ENCODE peak calls at places on chromosomes 6 and 20, in four cellular contexts. N is nephron progenitor cell; J is AG09319; L is CD8-positive, alpha-beta T cell. Z is an unnamed sample.

GRCh38 chr6:128158496-128158895 is 257.6 kb upstream of the THEMIS start:
- DNase-seq in N (no peak), J (no peak), L (no peak), Z (no peak)

GRCh38 chr20:4555188-4555893 is 166.4 kb upstream of the PRND start:
- DNase-seq in N (no peak), J (no peak), L (no peak), Z (no peak)

GRCh38 chr20:34581341-34582189 is 23.0 kb downstream of the MAP1LC3A start:
- DNase-seq in N (no peak), J (no peak), L (no peak), Z (no peak)

GRCh38 chr6:29887330-29887818 is 55.0 kb upstream of the HLA-A start:
- DNase-seq in N (no peak), J (no peak), L (peak; percentile 9), Z (no peak)

GRCh38 chr20:62917720-62918119 is 8.6 kb downstream of the DIDO1 start:
- DNase-seq in N (no peak), J (no peak), L (no peak), Z (no peak)

GRCh38 chr20:4132956-4133355 is 117.6 kb upstream of the RNF24 start:
- DNase-seq in N (no peak), J (no peak), L (no peak), Z (no peak)

GRCh38 chr6:16600701-16601100 is 160.6 kb downstream of the ATXN1 start:
- DNase-seq in N (no peak), J (no peak), L (no peak), Z (no peak)

GRCh38 chr20:58630063-58630462 is 21.0 kb upstream of the STX16 start:
- DNase-seq in N (no peak), J (no peak), L (no peak), Z (no peak)

GRCh38 chr6:26299286-26300042 is 65.5 kb upstream of the BTN3A2 start:
- DNase-seq in N (peak; percentile 41), J (no peak), L (no peak), Z (no peak)

GRCh38 chr6:109393882-109394281 is 11.6 kb upstream of the CD164 start:
- DNase-seq in N (no peak), J (no peak), L (no peak), Z (no peak)

GRCh38 chr6:2951723-2952122 is 19.6 kb downstream of the SERPINB6 start:
- DNase-seq in N (no peak), J (no peak), L (no peak), Z (no peak)

GRCh38 chr6:152727507-152727906 is 23.1 kb upstream of the VIP start:
- DNase-seq in N (no peak), J (no peak), L (no peak), Z (no peak)
- TF ChIP-seq CTCF in N (no peak), J (no peak), L (no peak), Z (no peak)

GRCh38 chr6:23414204-23414501 is 711.9 kb upstream of the NRSN1 start:
- DNase-seq in N (no peak), J (peak; percentile 89), L (no peak), Z (no peak)
- TF ChIP-seq CTCF in N (peak; percentile 7), J (peak; percentile 51), L (no peak), Z (peak; percentile 44)

GRCh38 chr20:25076201-25076600 is 5.7 kb downstream of the VSX1 start:
- DNase-seq in N (no peak), J (no peak), L (no peak), Z (no peak)

GRCh38 chr20:25078662-25079061 is 3.3 kb downstream of the VSX1 start:
- DNase-seq in N (no peak), J (no peak), L (no peak), Z (no peak)

GRCh38 chr20:25077610-25078169 is 4.3 kb downstream of the VSX1 start:
- DNase-seq in N (peak; percentile 41), J (no peak), L (no peak), Z (no peak)

GRCh38 chr20:25079171-25079570 is 2.8 kb downstream of the VSX1 start:
- DNase-seq in N (no peak), J (no peak), L (no peak), Z (no peak)

DNA sequence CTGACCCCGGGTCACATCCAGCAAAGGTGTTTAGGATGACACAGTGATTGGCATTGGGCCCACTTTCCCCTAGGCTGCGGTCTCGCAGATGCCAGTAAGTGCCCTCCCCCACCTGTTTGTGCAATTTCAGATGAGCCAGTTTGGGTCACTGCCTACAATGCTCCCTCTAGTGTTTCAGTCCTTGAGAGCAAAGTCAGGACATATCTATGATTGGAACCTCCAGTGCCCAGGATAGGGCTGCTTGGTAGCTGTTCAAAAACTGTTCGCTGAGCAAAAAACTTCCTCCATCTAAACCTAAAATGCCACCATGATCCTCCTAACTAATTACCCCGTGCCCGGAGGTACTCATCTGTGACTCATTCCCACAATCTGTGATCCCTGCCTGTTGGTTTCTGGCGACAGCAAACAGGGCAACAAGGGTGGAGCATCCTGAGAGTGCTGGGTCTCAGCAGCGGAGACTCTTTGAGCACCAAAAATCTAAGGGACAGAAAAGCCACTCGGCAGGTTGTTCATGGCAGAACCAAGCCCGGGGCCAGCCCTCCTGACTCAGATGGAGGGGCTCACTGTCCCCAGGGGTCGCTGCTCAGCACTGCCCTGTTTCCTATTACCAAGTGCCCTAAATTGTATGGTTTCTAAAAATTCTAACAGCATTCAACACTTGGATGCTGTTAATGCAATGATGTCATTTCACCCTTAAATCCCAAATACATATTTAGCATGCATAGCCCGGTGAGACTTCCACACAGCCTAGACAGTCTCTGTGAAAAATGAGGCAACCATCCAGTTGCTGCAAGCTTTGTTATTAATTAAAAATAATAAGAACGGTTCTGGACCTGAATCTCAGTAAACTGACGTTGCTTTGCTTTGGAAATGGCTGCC is 5.0 kb downstream of the VSX1 start:
- DNase-seq in N (no peak), J (no peak), L (no peak), Z (no peak)
- TF ChIP-seq CTCF in N (no peak), J (peak; percentile 13), L (no peak), Z (peak; percentile 24)

DNA sequence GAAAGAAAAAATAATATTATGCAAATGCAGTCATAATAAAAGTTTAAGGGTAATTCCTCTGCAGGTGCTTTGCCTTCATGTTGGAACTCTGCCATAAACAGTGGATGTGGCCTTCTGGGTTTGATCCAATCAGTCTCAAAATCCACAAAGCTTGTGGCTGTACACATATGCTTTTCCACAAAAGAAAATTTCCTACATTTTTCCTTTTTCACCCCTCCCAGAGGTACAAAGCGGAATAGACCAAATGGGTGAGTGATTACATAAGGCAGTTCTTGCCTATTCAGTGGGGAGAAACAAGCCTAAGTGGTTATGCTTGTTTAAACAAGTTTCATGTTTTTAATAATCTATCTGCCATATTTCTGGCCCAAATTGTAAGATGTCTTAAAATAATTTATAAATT is 16.7 kb downstream of the CALHM5 start:
- DNase-seq in N (no peak), J (no peak), L (no peak), Z (no peak)
- TF ChIP-seq CTCF in N (no peak), J (no peak), L (no peak), Z (no peak)

GRCh38 chr20:39830903-39831302 is 858.1 kb downstream of the MAFB start:
- DNase-seq in N (no peak), J (no peak), L (no peak), Z (no peak)

GRCh38 chr20:39825524-39825923 is 863.4 kb downstream of the DHX35 start:
- DNase-seq in N (no peak), J (no peak), L (no peak), Z (no peak)

GRCh38 chr20:39825950-39826349 is 863.1 kb downstream of the MAFB start:
- DNase-seq in N (no peak), J (no peak), L (no peak), Z (no peak)

GRCh38 chr20:39829713-39830112 is 859.3 kb downstream of the MAFB start:
- DNase-seq in N (peak; percentile 15), J (no peak), L (no peak), Z (no peak)

DNA sequence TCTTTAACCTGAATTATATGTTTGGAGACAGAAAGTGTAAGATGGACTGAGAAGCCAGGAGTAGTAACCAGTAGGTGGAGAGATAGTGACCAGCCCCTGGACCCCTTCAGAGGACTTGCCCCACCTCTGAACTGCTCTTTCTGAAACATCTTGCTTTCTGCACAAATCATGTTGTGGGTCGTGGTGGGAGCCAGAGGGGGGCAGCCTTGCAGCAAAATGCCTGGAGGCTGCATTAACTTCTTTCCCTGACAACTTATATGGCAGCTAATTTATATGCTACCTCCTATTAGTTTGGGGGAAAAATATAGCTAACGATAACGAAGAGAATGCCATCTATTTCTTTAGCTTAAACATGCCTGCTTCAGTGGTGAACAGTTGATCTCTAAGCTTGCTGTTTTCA is 859.8 kb downstream of the MAFB start:
- DNase-seq in N (peak; percentile 47), J (no peak), L (no peak), Z (no peak)
- TF ChIP-seq CTCF in N (peak; percentile 55), J (peak; percentile 49), L (no peak), Z (peak; percentile 48)

DNA sequence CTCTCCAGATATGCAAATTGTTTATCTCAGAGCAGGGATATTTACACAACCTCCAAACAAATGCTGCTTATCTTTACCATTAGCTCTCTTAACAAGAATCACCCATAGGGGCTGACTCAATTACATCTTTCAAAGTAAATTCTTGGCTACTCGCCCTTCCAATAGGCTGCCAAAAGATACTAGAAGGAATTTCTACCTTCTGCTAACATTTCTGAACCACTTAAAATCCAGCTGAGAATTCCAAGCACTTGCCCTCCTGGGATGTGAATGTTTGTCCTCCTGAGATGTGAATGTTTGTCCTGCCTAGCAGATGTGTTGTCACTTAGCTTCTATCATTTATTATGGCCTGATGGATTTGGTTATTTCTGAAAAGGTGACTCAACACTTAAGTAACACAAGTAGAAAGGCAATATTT is 388.0 kb downstream of the GJA1 start:
- DNase-seq in N (no peak), J (no peak), L (no peak), Z (no peak)
- TF ChIP-seq CTCF in N (no peak), J (no peak), L (no peak), Z (no peak)

GRCh38 chr6:93677297-93677965 is 258.1 kb upstream of the EPHA7 start:
- DNase-seq in N (no peak), J (no peak), L (no peak), Z (no peak)
- TF ChIP-seq CTCF in N (no peak), J (no peak), L (no peak), Z (no peak)

GRCh38 chr20:21693322-21693721 is 12.1 kb upstream of the PAX1 start:
- DNase-seq in N (peak; percentile 31), J (no peak), L (no peak), Z (no peak)
- TF ChIP-seq CTCF in N (peak; percentile 54), J (no peak), L (no peak), Z (peak; percentile 58)

DNA sequence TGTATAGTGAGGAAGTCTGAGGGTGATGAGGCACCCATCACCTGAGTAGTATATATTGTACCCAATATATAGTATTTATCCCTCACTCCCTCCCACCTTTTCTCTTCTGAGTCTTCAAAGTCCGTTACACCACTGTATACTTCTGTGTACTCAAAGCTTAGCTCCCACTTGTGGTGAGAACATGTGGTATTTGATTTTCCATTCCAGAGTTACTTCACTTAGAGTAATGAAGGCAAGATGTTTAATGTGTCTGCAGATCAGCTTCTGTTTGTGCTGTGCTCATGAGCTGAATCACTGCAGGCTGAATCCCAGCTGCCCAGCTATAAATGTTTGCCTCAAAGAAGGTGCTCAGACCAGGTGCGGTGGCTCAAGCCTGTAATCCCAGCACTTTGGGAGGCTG is 139.3 kb upstream of the FOXA2 start:
- DNase-seq in N (no peak), J (no peak), L (no peak), Z (no peak)
- TF ChIP-seq CTCF in N (no peak), J (no peak), L (no peak), Z (no peak)